ENCODE peak calls at places on chromosomes 12 and 14, in eight cellular contexts. W is GM23338; J is GM13977; C is memory B cell; U is NCI-H460; P is effector CD4-positive, alpha-beta T cell; X is astrocyte of the spinal cord; S is activated T-helper 1 cell treated with Interleukin-2 at 50 U/mL for 16 hours. M is an unnamed sample.
A peak's percentile ranks its signal among the peaks of the same experiment; 100 is the strongest.

GRCh38 chr12:122356192-122356635 is 66.3 kb downstream of the CLIP1 start:
- DNase-seq in C (peak; percentile 44), U (peak; percentile 63), S (peak; percentile 1), P (peak; percentile 38), J (peak; percentile 69), W (peak; percentile 69), X (peak; percentile 77), M (peak; percentile 82)

GRCh38 chr14:56760164-56760914 is 49.9 kb downstream of the OTX2 start:
- DNase-seq in C (no peak), W (no peak), P (no peak), X (no peak), U (no peak), J (no peak), S (no peak), M (peak; percentile 100)

GRCh38 chr12:132436791-132437251 is 53.1 kb upstream of the FBRSL1 start:
- DNase-seq in U (no peak), W (no peak), P (no peak), X (no peak), C (no peak), J (no peak), S (no peak), M (no peak)

GRCh38 chr12:103705927-103706326 is 118.9 kb downstream of the STAB2 start:
- DNase-seq in S (no peak), X (no peak), C (no peak), W (peak; percentile 69), P (no peak), J (no peak), U (no peak), M (peak; percentile 28)

GRCh38 chr14:101111620-101112290 is 208.2 kb upstream of the RTL1 start:
- DNase-seq in W (no peak), C (no peak), U (no peak), X (no peak), P (no peak), J (no peak), S (no peak), M (no peak)

GRCh38 chr14:51304956-51305355 is 64.9 kb downstream of the TMX1 start:
- DNase-seq in X (peak; percentile 97), W (no peak), U (no peak), S (no peak), J (no peak), P (no peak), C (no peak), M (no peak)

GRCh38 chr12:115013668-115014072 is 329.7 kb upstream of the TBX3 start:
- DNase-seq in J (no peak), S (no peak), X (no peak), W (no peak), U (no peak), C (no peak), P (no peak), M (no peak)

GRCh38 chr12:45674181-45674580 is 55.3 kb upstream of the ARID2 start:
- DNase-seq in P (no peak), C (no peak), X (no peak), J (no peak), U (no peak), S (no peak), W (no peak), M (no peak)

GRCh38 chr12:121741743-121742142 is 29.2 kb downstream of the TMEM120B start:
- DNase-seq in J (no peak), P (no peak), S (no peak), C (no peak), U (no peak), W (no peak), X (no peak), M (no peak)

GRCh38 chr12:104699489-104700194 is 242.9 kb downstream of the CHST11 start:
- DNase-seq in U (no peak), C (peak; percentile 26), P (no peak), W (no peak), S (no peak), X (no peak), J (peak; percentile 42), M (no peak)

GRCh38 chr12:16281157-16281556 is 3.7 kb upstream of the SLC15A5 start:
- DNase-seq in X (no peak), W (no peak), J (no peak), P (no peak), U (peak; percentile 95), C (no peak), S (no peak), M (no peak)

GRCh38 chr14:19873178-19873577 is 1.8 kb upstream of the OR4K2 start:
- DNase-seq in J (no peak), C (no peak), W (no peak), U (no peak), P (no peak), S (no peak), X (no peak), M (no peak)

M was measured in NCI-H82.